ENCODE peak calls at places on chromosomes 2 and 18, in four cellular contexts. One of them, this sample, is unnamed.
A peak's percentile ranks its signal among the peaks of the same experiment; 100 is the strongest.

GRCh38 chr2:229869226-229869625 is 52.6 kb downstream of the TRIP12 start:
- DNase-seq in SK-N-SH: no peak
- DNase-seq in H1: no peak
- DNase-seq in K562: no peak
- DNase-seq in this sample: no peak

GRCh38 chr2:177733-178132 is 86.1 kb downstream of the SH3YL1 start:
- DNase-seq in SK-N-SH: no peak
- DNase-seq in H1: no peak
- DNase-seq in K562: no peak
- DNase-seq in this sample: no peak

GRCh38 chr2:242057379-242058040 is 188.0 kb downstream of the RTP5 start:
- DNase-seq in SK-N-SH: no peak
- DNase-seq in H1: no peak
- DNase-seq in K562: no peak
- DNase-seq in this sample: no peak

GRCh38 chr2:233907627-233908026 is 9.5 kb upstream of the TRPM8 start:
- DNase-seq in SK-N-SH: no peak
- DNase-seq in H1: no peak
- DNase-seq in K562: no peak
- DNase-seq in this sample: no peak

GRCh38 chr18:52310651-52311050 is 29.3 kb upstream of the DCC start:
- DNase-seq in SK-N-SH: no peak
- DNase-seq in H1: no peak
- DNase-seq in K562: no peak
- DNase-seq in this sample: no peak

GRCh38 chr2:627926-628560 is 49.2 kb downstream of the TMEM18 start:
- DNase-seq in SK-N-SH: no peak
- DNase-seq in H1: no peak
- DNase-seq in K562: no peak
- DNase-seq in this sample: no peak

GRCh38 chr2:230326453-230327417 is at the start of gene SP140L:
- DNase-seq in SK-N-SH: no peak
- DNase-seq in H1: no peak
- DNase-seq in K562: peak; percentile 68
- DNase-seq in this sample: peak; percentile 49

GRCh38 chr18:13461488-13461887 is 242.9 kb downstream of the LDLRAD4 start:
- DNase-seq in SK-N-SH: no peak
- DNase-seq in H1: no peak
- DNase-seq in K562: peak; percentile 12
- DNase-seq in this sample: no peak

GRCh38 chr2:48355494-48355893 is 174.5 kb upstream of the STON1 start:
- DNase-seq in SK-N-SH: no peak
- DNase-seq in H1: no peak
- DNase-seq in K562: no peak
- DNase-seq in this sample: no peak

GRCh38 chr2:207863345-207863744 is 93.6 kb upstream of the FZD5 start:
- DNase-seq in SK-N-SH: no peak
- DNase-seq in H1: no peak
- DNase-seq in K562: no peak
- DNase-seq in this sample: no peak

GRCh38 chr2:67626656-67627055 is 229.5 kb downstream of the ETAA1 start:
- DNase-seq in SK-N-SH: no peak
- DNase-seq in H1: no peak
- DNase-seq in K562: no peak
- DNase-seq in this sample: no peak

GRCh38 chr18:2979871-2980606 is 32.9 kb downstream of the LPIN2 start:
- DNase-seq in SK-N-SH: no peak
- DNase-seq in H1: no peak
- DNase-seq in K562: no peak
- DNase-seq in this sample: no peak

GRCh38 chr2:149808556-149808955 is 221.0 kb upstream of the MMADHC start:
- DNase-seq in SK-N-SH: no peak
- DNase-seq in H1: no peak
- DNase-seq in K562: no peak
- DNase-seq in this sample: no peak

GRCh38 chr2:172745636-172746035 is 10.0 kb downstream of the RAPGEF4 start:
- DNase-seq in SK-N-SH: no peak
- DNase-seq in H1: no peak
- DNase-seq in K562: no peak
- DNase-seq in this sample: no peak

GRCh38 chr2:106858810-106859209 is 27.2 kb downstream of the ST6GAL2 start:
- DNase-seq in SK-N-SH: no peak
- DNase-seq in H1: no peak
- DNase-seq in K562: no peak
- DNase-seq in this sample: no peak

GRCh38 chr2:150903461-150903860 is 358.2 kb downstream of the RBM43 start:
- DNase-seq in SK-N-SH: no peak
- DNase-seq in H1: no peak
- DNase-seq in K562: no peak
- DNase-seq in this sample: no peak

DNA sequence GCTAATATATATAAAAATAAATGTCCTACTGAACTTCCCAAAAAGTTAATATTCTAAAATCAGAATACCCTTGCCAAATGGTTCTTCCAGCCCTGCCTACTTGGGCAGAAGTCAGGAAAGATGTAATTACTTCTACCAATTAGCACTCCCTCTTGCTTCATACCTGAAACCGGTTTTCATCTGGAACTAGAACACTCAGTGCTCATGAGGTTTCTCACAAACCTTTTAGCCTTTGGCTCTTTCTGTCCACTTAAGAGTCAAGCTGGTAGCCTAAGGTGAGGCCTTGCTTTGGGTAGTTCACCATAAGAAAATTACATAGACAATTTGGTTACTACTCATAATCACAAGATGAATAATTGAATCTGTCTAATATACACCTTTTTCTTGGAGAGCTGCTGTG is 4.1 kb downstream of the DSG3 start:
- DNase-seq in SK-N-SH: no peak
- DNase-seq in H1: no peak
- DNase-seq in K562: no peak
- DNase-seq in this sample: no peak
- H3K4me2 ChIP-seq in SK-N-SH: no peak overlapping the region
- H3K4me2 ChIP-seq in H1: no peak overlapping the region
- H3K4me2 ChIP-seq in K562: no peak overlapping the region
- H3K4me2 ChIP-seq in this sample: no peak overlapping the region

GRCh38 chr2:145066795-145067194 is 546.9 kb upstream of the ZEB2 start:
- DNase-seq in SK-N-SH: no peak
- DNase-seq in H1: no peak
- DNase-seq in K562: no peak
- DNase-seq in this sample: no peak
- TF ChIP-seq JUND in SK-N-SH: no peak
- TF ChIP-seq JUND in H1: no peak
- TF ChIP-seq JUND in K562: no peak
- TF ChIP-seq JUND in this sample: no peak

GRCh38 chr18:6058941-6059340 is 163.6 kb upstream of the TMEM200C start:
- DNase-seq in SK-N-SH: no peak
- DNase-seq in H1: no peak
- DNase-seq in K562: no peak
- DNase-seq in this sample: no peak

GRCh38 chr18:6055711-6056110 is 160.4 kb upstream of the TMEM200C start:
- DNase-seq in SK-N-SH: peak; percentile 3
- DNase-seq in H1: no peak
- DNase-seq in K562: no peak
- DNase-seq in this sample: no peak

GRCh38 chr18:6056171-6056932 is 161.0 kb upstream of the TMEM200C start:
- DNase-seq in SK-N-SH: no peak
- DNase-seq in H1: no peak
- DNase-seq in K562: no peak
- DNase-seq in this sample: no peak

GRCh38 chr18:6059551-6059950 is 164.2 kb upstream of the TMEM200C start:
- DNase-seq in SK-N-SH: no peak
- DNase-seq in H1: no peak
- DNase-seq in K562: no peak
- DNase-seq in this sample: no peak

DNA sequence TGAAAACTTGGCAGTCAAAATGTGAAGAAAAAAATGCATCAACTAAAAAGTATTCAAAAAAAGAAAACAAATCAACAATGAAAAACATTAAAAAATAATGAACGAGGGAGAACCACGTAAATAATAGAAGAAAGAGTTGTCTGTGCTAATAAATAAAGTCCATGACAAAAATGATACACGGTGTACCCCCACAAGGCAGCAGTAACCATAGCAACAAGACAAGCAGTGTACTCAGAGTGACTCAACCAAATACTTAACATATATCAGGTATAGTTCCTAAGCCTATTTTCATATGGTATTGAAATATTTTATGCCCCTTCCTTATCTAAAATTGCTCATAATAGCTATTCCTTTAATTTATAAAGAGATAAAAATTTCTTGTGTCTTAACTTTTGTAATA is 162.3 kb upstream of the TMEM200C start:
- DNase-seq in SK-N-SH: no peak
- DNase-seq in H1: no peak
- DNase-seq in K562: no peak
- DNase-seq in this sample: no peak
- H3K4me2 ChIP-seq in SK-N-SH: no peak overlapping the region
- H3K4me2 ChIP-seq in H1: no peak overlapping the region
- H3K4me2 ChIP-seq in K562: no peak overlapping the region
- H3K4me2 ChIP-seq in this sample: no peak overlapping the region

GRCh38 chr18:59951591-59951990 is 51.8 kb downstream of the PMAIP1 start:
- DNase-seq in SK-N-SH: no peak
- DNase-seq in H1: no peak
- DNase-seq in K562: no peak
- DNase-seq in this sample: peak; percentile 63
- TF ChIP-seq JUND in SK-N-SH: no peak
- TF ChIP-seq JUND in H1: no peak
- TF ChIP-seq JUND in K562: no peak
- TF ChIP-seq JUND in this sample: peak; percentile 89

GRCh38 chr2:170823800-170824153 is 7.1 kb downstream of the GAD1 start:
- DNase-seq in SK-N-SH: no peak
- DNase-seq in H1: no peak
- DNase-seq in K562: no peak
- DNase-seq in this sample: no peak
- H3K4me2 ChIP-seq in SK-N-SH: no peak overlapping the region
- H3K4me2 ChIP-seq in H1: peak overlapping the region; percentile 76
- H3K4me2 ChIP-seq in K562: no peak overlapping the region
- H3K4me2 ChIP-seq in this sample: no peak overlapping the region

This sample was measured in HCT116.